ENCODE peak calls at places on chromosomes 7 and 10, in eight cellular contexts. One of them, this sample, is unnamed.

GRCh38 chr7:125256446-125256845 is 326.8 kb upstream of the POT1 start:
- DNase-seq in epithelial cell of proximal tubule: peak
- DNase-seq in endothelial cell of umbilical vein: no peak
- DNase-seq in IMR-90: no peak
- DNase-seq in AG09309: no peak
- DNase-seq in astrocyte: no peak
- DNase-seq in adrenal gland: no peak
- DNase-seq in left ventricle myocardium inferior: no peak
- DNase-seq in this sample: no peak

GRCh38 chr7:49564379-49564714 is 209.1 kb upstream of the VWC2 start:
- DNase-seq in astrocyte: no peak
- DNase-seq in epithelial cell of proximal tubule: no peak
- DNase-seq in IMR-90: no peak
- DNase-seq in left ventricle myocardium inferior: no peak
- DNase-seq in AG09309: no peak
- DNase-seq in endothelial cell of umbilical vein: no peak
- DNase-seq in adrenal gland: no peak
- DNase-seq in this sample: no peak

GRCh38 chr7:151249732-151250072 is 1.2 kb upstream of the SMARCD3 start:
- DNase-seq in IMR-90: peak
- DNase-seq in astrocyte: peak
- DNase-seq in endothelial cell of umbilical vein: no peak
- DNase-seq in AG09309: no peak
- DNase-seq in epithelial cell of proximal tubule: no peak
- DNase-seq in adrenal gland: peak
- DNase-seq in left ventricle myocardium inferior: peak
- DNase-seq in this sample: no peak

GRCh38 chr7:149849174-149849573 is 11.0 kb downstream of the ZNF862 start:
- DNase-seq in adrenal gland: no peak
- DNase-seq in IMR-90: no peak
- DNase-seq in epithelial cell of proximal tubule: no peak
- DNase-seq in endothelial cell of umbilical vein: no peak
- DNase-seq in AG09309: no peak
- DNase-seq in left ventricle myocardium inferior: no peak
- DNase-seq in astrocyte: no peak
- DNase-seq in this sample: no peak

GRCh38 chr7:29370531-29371314 is 176.1 kb downstream of the CHN2 start:
- DNase-seq in astrocyte: peak
- DNase-seq in adrenal gland: peak
- DNase-seq in endothelial cell of umbilical vein: no peak
- DNase-seq in left ventricle myocardium inferior: no peak
- DNase-seq in IMR-90: no peak
- DNase-seq in epithelial cell of proximal tubule: no peak
- DNase-seq in AG09309: no peak
- DNase-seq in this sample: no peak

GRCh38 chr10:104368406-104368805 is 14.8 kb downstream of the CFAP58 start:
- DNase-seq in adrenal gland: no peak
- DNase-seq in left ventricle myocardium inferior: no peak
- DNase-seq in epithelial cell of proximal tubule: no peak
- DNase-seq in IMR-90: no peak
- DNase-seq in astrocyte: no peak
- DNase-seq in AG09309: no peak
- DNase-seq in endothelial cell of umbilical vein: no peak
- DNase-seq in this sample: peak

GRCh38 chr10:22640351-22640750 is 74.0 kb downstream of the PIP4K2A start:
- DNase-seq in AG09309: no peak
- DNase-seq in astrocyte: no peak
- DNase-seq in endothelial cell of umbilical vein: no peak
- DNase-seq in IMR-90: no peak
- DNase-seq in epithelial cell of proximal tubule: no peak
- DNase-seq in left ventricle myocardium inferior: no peak
- DNase-seq in adrenal gland: no peak
- DNase-seq in this sample: no peak

GRCh38 chr7:157805716-157806115 is 468.9 kb downstream of the DNAJB6 start:
- DNase-seq in adrenal gland: no peak
- DNase-seq in endothelial cell of umbilical vein: no peak
- DNase-seq in astrocyte: no peak
- DNase-seq in epithelial cell of proximal tubule: no peak
- DNase-seq in IMR-90: no peak
- DNase-seq in AG09309: no peak
- DNase-seq in left ventricle myocardium inferior: no peak
- DNase-seq in this sample: no peak

GRCh38 chr10:78359641-78360091 is 326.0 kb downstream of the RPS24 start:
- DNase-seq in IMR-90: no peak
- DNase-seq in AG09309: no peak
- DNase-seq in adrenal gland: no peak
- DNase-seq in endothelial cell of umbilical vein: no peak
- DNase-seq in epithelial cell of proximal tubule: no peak
- DNase-seq in left ventricle myocardium inferior: no peak
- DNase-seq in astrocyte: no peak
- DNase-seq in this sample: no peak

GRCh38 chr7:26441640-26442277 is 150.1 kb downstream of the SNX10 start:
- DNase-seq in adrenal gland: no peak
- DNase-seq in astrocyte: no peak
- DNase-seq in endothelial cell of umbilical vein: no peak
- DNase-seq in IMR-90: no peak
- DNase-seq in epithelial cell of proximal tubule: no peak
- DNase-seq in AG09309: no peak
- DNase-seq in left ventricle myocardium inferior: no peak
- DNase-seq in this sample: no peak

GRCh38 chr10:13346280-13346819 is 1.7 kb downstream of the SEPHS1 start:
- DNase-seq in left ventricle myocardium inferior: no peak
- DNase-seq in AG09309: peak
- DNase-seq in epithelial cell of proximal tubule: no peak
- DNase-seq in IMR-90: peak
- DNase-seq in adrenal gland: peak
- DNase-seq in endothelial cell of umbilical vein: peak
- DNase-seq in astrocyte: peak
- DNase-seq in this sample: no peak

GRCh38 chr10:970311-971149 is 17.7 kb upstream of the GTPBP4 start:
- DNase-seq in AG09309: no peak
- DNase-seq in left ventricle myocardium inferior: no peak
- DNase-seq in IMR-90: no peak
- DNase-seq in epithelial cell of proximal tubule: no peak
- DNase-seq in adrenal gland: peak
- DNase-seq in endothelial cell of umbilical vein: peak
- DNase-seq in astrocyte: no peak
- DNase-seq in this sample: peak

DNA sequence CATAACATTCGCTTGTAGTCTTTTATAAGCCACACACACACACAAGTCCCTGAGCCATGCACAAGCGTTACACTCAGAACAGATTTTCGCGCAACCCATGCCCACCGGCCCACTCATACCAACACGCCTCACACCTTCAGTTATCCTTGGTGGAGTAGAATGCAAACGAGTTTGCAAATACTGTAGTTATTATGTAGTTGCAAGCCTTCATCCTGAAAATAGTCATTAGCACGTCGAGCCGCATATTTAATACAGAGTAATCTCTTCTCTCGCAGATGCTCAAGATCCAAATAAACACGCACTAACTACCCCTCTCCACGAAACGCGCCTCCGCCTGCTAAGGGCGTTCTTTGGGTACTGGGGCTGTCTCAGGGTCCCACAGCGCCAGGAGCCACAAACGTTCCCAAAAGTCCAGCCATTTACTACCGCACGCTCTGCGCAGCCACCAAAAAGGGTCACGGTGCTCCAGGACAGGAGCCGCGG is 1.8 kb downstream of the NKX2-3 start:
- DNase-seq in astrocyte: no peak
- DNase-seq in AG09309: no peak
- DNase-seq in left ventricle myocardium inferior: no peak
- DNase-seq in epithelial cell of proximal tubule: no peak
- DNase-seq in IMR-90: no peak
- DNase-seq in endothelial cell of umbilical vein: no peak
- DNase-seq in adrenal gland: no peak
- DNase-seq in this sample: no peak
- H3K4me3 ChIP-seq in astrocyte: no peak
- H3K4me3 ChIP-seq in AG09309: no peak
- H3K4me3 ChIP-seq in left ventricle myocardium inferior: peak
- H3K4me3 ChIP-seq in epithelial cell of proximal tubule: no peak
- H3K4me3 ChIP-seq in IMR-90: no peak
- H3K4me3 ChIP-seq in endothelial cell of umbilical vein: no peak
- H3K4me3 ChIP-seq in adrenal gland: no peak
- H3K4me3 ChIP-seq in this sample: no peak

GRCh38 chr10:80530816-80531215 is 6.9 kb upstream of the SH2D4B start:
- DNase-seq in endothelial cell of umbilical vein: no peak
- DNase-seq in epithelial cell of proximal tubule: no peak
- DNase-seq in IMR-90: no peak
- DNase-seq in astrocyte: no peak
- DNase-seq in left ventricle myocardium inferior: no peak
- DNase-seq in adrenal gland: no peak
- DNase-seq in AG09309: no peak
- DNase-seq in this sample: no peak

GRCh38 chr10:80528901-80529300 is 8.8 kb upstream of the SH2D4B start:
- DNase-seq in left ventricle myocardium inferior: no peak
- DNase-seq in adrenal gland: no peak
- DNase-seq in AG09309: no peak
- DNase-seq in epithelial cell of proximal tubule: no peak
- DNase-seq in astrocyte: no peak
- DNase-seq in endothelial cell of umbilical vein: no peak
- DNase-seq in IMR-90: no peak
- DNase-seq in this sample: no peak

GRCh38 chr10:80528185-80528700 is 9.5 kb upstream of the SH2D4B start:
- DNase-seq in endothelial cell of umbilical vein: no peak
- DNase-seq in AG09309: no peak
- DNase-seq in left ventricle myocardium inferior: no peak
- DNase-seq in astrocyte: no peak
- DNase-seq in adrenal gland: no peak
- DNase-seq in IMR-90: no peak
- DNase-seq in epithelial cell of proximal tubule: no peak
- DNase-seq in this sample: no peak

GRCh38 chr10:80529604-80530003 is 8.1 kb upstream of the SH2D4B start:
- DNase-seq in left ventricle myocardium inferior: peak
- DNase-seq in AG09309: no peak
- DNase-seq in adrenal gland: no peak
- DNase-seq in IMR-90: peak
- DNase-seq in astrocyte: no peak
- DNase-seq in endothelial cell of umbilical vein: no peak
- DNase-seq in epithelial cell of proximal tubule: no peak
- DNase-seq in this sample: no peak

DNA sequence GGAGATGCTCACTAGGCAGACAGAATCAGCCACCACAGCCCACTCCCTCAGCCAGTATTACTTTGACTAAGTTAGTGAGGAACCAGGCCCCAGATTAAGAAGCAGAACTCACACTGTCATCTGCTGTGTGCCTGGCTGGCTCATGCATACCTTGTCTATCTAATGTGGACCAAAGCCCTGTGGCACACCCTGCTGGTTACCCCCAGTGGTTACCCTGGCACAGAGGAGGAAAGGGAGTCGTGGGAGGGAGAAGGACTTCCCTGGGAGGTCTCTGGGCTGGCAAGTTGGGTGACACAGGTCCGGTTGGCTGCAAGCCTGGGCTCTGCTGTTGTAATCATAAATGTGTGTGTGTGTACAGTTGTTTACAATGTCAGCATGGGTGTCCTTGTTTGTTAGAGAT is 7.5 kb upstream of the SH2D4B start:
- DNase-seq in IMR-90: peak
- DNase-seq in astrocyte: no peak
- DNase-seq in endothelial cell of umbilical vein: no peak
- DNase-seq in left ventricle myocardium inferior: no peak
- DNase-seq in AG09309: no peak
- DNase-seq in adrenal gland: no peak
- DNase-seq in epithelial cell of proximal tubule: no peak
- DNase-seq in this sample: peak
- TF ChIP-seq CTCF in IMR-90: peak
- TF ChIP-seq CTCF in astrocyte: no peak
- TF ChIP-seq CTCF in endothelial cell of umbilical vein: peak
- TF ChIP-seq CTCF in left ventricle myocardium inferior: peak
- TF ChIP-seq CTCF in AG09309: peak
- TF ChIP-seq CTCF in adrenal gland: no peak
- TF ChIP-seq CTCF in epithelial cell of proximal tubule: peak
- TF ChIP-seq CTCF in this sample: peak

GRCh38 chr7:54544356-54545240 is 2.4 kb downstream of the VSTM2A start:
- DNase-seq in AG09309: no peak
- DNase-seq in astrocyte: no peak
- DNase-seq in left ventricle myocardium inferior: no peak
- DNase-seq in epithelial cell of proximal tubule: no peak
- DNase-seq in adrenal gland: no peak
- DNase-seq in IMR-90: no peak
- DNase-seq in endothelial cell of umbilical vein: no peak
- DNase-seq in this sample: no peak

GRCh38 chr7:54545241-54545563 is 3.0 kb downstream of the VSTM2A start:
- DNase-seq in endothelial cell of umbilical vein: no peak
- DNase-seq in left ventricle myocardium inferior: no peak
- DNase-seq in adrenal gland: no peak
- DNase-seq in epithelial cell of proximal tubule: no peak
- DNase-seq in astrocyte: no peak
- DNase-seq in IMR-90: no peak
- DNase-seq in AG09309: no peak
- DNase-seq in this sample: no peak

GRCh38 chr7:54542920-54543539 is 855 bp downstream of the VSTM2A start:
- DNase-seq in IMR-90: peak
- DNase-seq in epithelial cell of proximal tubule: peak
- DNase-seq in adrenal gland: no peak
- DNase-seq in astrocyte: peak
- DNase-seq in left ventricle myocardium inferior: no peak
- DNase-seq in endothelial cell of umbilical vein: peak
- DNase-seq in AG09309: no peak
- DNase-seq in this sample: peak

GRCh38 chr7:54546081-54546985 is 4.2 kb downstream of the VSTM2A start:
- DNase-seq in astrocyte: no peak
- DNase-seq in epithelial cell of proximal tubule: no peak
- DNase-seq in left ventricle myocardium inferior: no peak
- DNase-seq in endothelial cell of umbilical vein: peak
- DNase-seq in adrenal gland: no peak
- DNase-seq in IMR-90: no peak
- DNase-seq in AG09309: no peak
- DNase-seq in this sample: no peak

DNA sequence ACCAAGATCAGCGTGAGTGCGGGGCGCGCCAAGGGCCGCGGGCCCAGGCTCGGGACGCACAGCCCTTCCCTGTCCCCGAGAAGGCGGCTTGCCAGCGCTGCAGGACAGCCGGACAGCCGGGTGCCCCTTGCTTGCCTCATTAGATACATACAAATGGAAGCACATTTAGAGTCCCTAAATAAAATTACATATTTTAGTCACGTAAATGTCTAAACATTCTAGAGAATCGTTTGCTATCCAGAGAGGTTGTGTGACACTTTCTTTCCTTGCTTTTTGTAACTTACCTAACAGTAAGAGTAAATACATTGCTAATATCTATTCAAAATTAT is 4.8 kb downstream of the VSTM2A start:
- DNase-seq in adrenal gland: no peak
- DNase-seq in astrocyte: no peak
- DNase-seq in IMR-90: no peak
- DNase-seq in left ventricle myocardium inferior: no peak
- DNase-seq in AG09309: no peak
- DNase-seq in epithelial cell of proximal tubule: no peak
- DNase-seq in endothelial cell of umbilical vein: no peak
- DNase-seq in this sample: no peak
- H3K4me3 ChIP-seq in adrenal gland: no peak
- H3K4me3 ChIP-seq in astrocyte: peak
- H3K4me3 ChIP-seq in IMR-90: no peak
- H3K4me3 ChIP-seq in left ventricle myocardium inferior: peak
- H3K4me3 ChIP-seq in AG09309: no peak
- H3K4me3 ChIP-seq in epithelial cell of proximal tubule: peak
- H3K4me3 ChIP-seq in endothelial cell of umbilical vein: no peak
- H3K4me3 ChIP-seq in this sample: no peak

DNA sequence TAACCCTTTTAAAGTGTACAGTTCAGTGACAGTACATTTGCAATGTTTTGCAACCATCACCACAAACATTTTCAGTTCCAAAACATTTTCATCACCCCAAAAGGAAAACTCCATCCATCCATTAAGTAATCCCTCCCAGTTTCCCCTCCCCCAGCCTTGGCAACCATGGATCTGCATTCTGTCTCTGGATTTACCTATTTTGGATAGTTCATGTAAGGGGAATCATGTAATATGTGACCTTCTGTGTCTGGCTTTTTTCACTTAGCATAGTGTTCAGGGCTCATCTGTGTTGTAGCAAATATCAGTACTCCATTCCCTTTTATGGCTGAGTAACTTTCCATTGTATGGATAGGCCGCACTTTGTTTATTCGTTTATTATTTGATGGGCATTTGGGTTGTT is 13.0 kb downstream of the PALD1 start:
- DNase-seq in astrocyte: no peak
- DNase-seq in epithelial cell of proximal tubule: no peak
- DNase-seq in adrenal gland: no peak
- DNase-seq in left ventricle myocardium inferior: no peak
- DNase-seq in IMR-90: no peak
- DNase-seq in AG09309: no peak
- DNase-seq in endothelial cell of umbilical vein: no peak
- DNase-seq in this sample: no peak
- TF ChIP-seq CTCF in astrocyte: no peak
- TF ChIP-seq CTCF in epithelial cell of proximal tubule: no peak
- TF ChIP-seq CTCF in adrenal gland: no peak
- TF ChIP-seq CTCF in left ventricle myocardium inferior: no peak
- TF ChIP-seq CTCF in IMR-90: no peak
- TF ChIP-seq CTCF in AG09309: no peak
- TF ChIP-seq CTCF in endothelial cell of umbilical vein: no peak
- TF ChIP-seq CTCF in this sample: no peak

This sample was measured in LNCaP clone FGC.